ENCODE peak calls at places on chromosomes 2 and 18, in seven cellular contexts. W, Q, R, L, E, H and D are unnamed samples. For H3K9me3, the result is how much of the 10 kb centered on the place peaks cover.

GRCh38 chr2:11490194-11490593 is 24.2 kb upstream of the E2F6 start:
- DNase-seq in W (no peak), L (no peak), E (no peak), Q (no peak), H (no peak), R (no peak), D (no peak)

GRCh38 chr2:179273461-179273962 is 8.9 kb upstream of the SESTD1 start:
- DNase-seq in W (no peak), E (no peak), Q (no peak), L (no peak), R (no peak), H (no peak), D (no peak)

GRCh38 chr18:7812431-7813063 is 245.4 kb downstream of the PTPRM start:
- DNase-seq in W (no peak), Q (no peak), H (no peak), L (no peak), E (no peak), R (no peak), D (no peak)

GRCh38 chr2:60553496-60553991 is at the start of gene BCL11A:
- DNase-seq in W (peak), L (no peak), E (peak), H (peak), R (peak), Q (peak), D (no peak)

GRCh38 chr2:144583741-144584453 is 64.0 kb upstream of the ZEB2 start:
- DNase-seq in W (no peak), E (no peak), H (no peak), Q (no peak), R (no peak), L (no peak), D (no peak)

GRCh38 chr2:157174321-157174720 is 83.2 kb upstream of the GALNT5 start:
- DNase-seq in H (no peak), R (no peak), L (no peak), W (no peak), E (no peak), Q (no peak), D (no peak)

GRCh38 chr2:231861538-231861937 is 64.7 kb downstream of the NPPC start:
- DNase-seq in Q (no peak), W (no peak), E (no peak), L (no peak), R (no peak), H (no peak), D (no peak)

GRCh38 chr2:70536517-70537060 is 17.0 kb downstream of the TGFA start:
- DNase-seq in W (no peak), H (no peak), R (no peak), E (no peak), L (no peak), Q (no peak), D (no peak)

GRCh38 chr18:37299471-37300304 is 265.9 kb downstream of the CELF4 start:
- DNase-seq in H (no peak), R (peak), Q (peak), W (peak), E (no peak), L (peak), D (no peak)

GRCh38 chr2:235852528-235852920 is 315.7 kb downstream of the GBX2 start:
- DNase-seq in H (peak), Q (no peak), L (no peak), E (no peak), R (no peak), W (no peak), D (no peak)

DNA sequence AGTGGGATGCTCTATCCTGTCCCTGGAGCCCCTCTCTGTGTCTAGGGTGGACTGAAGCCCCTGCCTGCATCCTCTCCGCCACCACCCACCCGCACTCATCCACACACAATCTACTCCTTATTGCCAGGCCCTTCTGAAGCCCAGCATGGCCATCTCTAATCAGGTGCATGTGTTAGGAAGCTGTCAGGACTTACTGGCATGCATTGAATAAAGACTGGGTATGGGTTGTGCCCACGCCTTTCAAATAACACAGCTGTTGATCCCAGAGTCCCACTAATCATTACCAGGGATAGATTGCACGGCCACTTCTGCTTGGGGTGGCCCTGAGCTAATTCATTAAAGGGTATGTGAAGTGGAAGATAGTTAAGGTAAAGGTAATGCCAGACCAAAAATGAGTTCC is 88.4 kb downstream of the CABLES1 start:
- DNase-seq in W (no peak), L (no peak), Q (no peak), E (no peak), H (no peak), R (no peak), D (no peak)
- H3K9me3 ChIP-seq in W (under half), L (under half), Q (under half), E (under half), H (under half), R (under half), D (under half)

GRCh38 chr2:216081487-216082387 is at the start of the genes PECR and TMEM169:
- DNase-seq in R (peak), W (peak), Q (peak), L (peak), E (no peak), H (peak), D (no peak)
- TF ChIP-seq POLR2A in R (peak), W (peak), Q (peak), L (no peak), E (peak), H (no peak), D (no peak)

GRCh38 chr2:206378835-206379234 is 64.5 kb upstream of the ADAM23 start:
- DNase-seq in E (no peak), Q (no peak), L (no peak), R (no peak), W (no peak), H (no peak), D (no peak)
- H3K9me3 ChIP-seq in E (under half), Q (under half), L (under half), R (under half), W (under half), H (under half), D (under half)

GRCh38 chr2:218383892-218384519 is 1.9 kb downstream of the SLC11A1 start:
- DNase-seq in E (no peak), L (no peak), H (peak), W (no peak), Q (peak), R (no peak), D (no peak)

GRCh38 chr2:218382785-218383184 is 712 bp downstream of the SLC11A1 start:
- DNase-seq in E (no peak), H (no peak), Q (no peak), W (no peak), R (no peak), L (no peak), D (no peak)

GRCh38 chr2:218378053-218378452 is 4.0 kb upstream of the SLC11A1 start:
- DNase-seq in E (no peak), L (no peak), R (no peak), H (no peak), Q (no peak), W (no peak), D (no peak)

GRCh38 chr2:218384975-218385374 is 2.9 kb downstream of the SLC11A1 start:
- DNase-seq in Q (no peak), E (no peak), L (no peak), W (no peak), H (no peak), R (no peak), D (no peak)

DNA sequence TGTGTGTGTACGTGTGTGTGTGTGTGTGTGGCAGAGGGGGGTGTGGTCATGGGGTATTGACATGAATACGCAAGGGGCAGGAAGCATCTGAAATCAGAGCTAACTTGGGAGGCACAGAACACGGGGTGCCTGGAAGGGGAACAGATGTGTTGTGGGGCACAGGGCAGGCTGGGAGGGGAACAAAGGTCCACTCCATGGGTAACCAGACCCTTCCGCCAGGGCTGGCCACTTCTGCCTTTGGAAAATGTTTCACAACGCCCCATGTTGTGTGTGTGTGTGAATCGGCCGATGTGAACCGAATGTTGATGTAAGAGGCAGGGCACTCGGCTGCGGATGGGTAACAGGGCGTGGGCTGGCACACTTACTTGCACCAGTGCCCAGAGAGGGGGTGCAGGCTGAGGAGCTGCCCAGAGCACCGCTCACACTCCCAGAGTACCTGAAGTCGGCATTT is at the start of gene SLC11A1:
- DNase-seq in E (no peak), W (peak), R (no peak), Q (peak), H (peak), L (no peak), D (no peak)
- TF ChIP-seq POLR2A in E (no peak), W (peak), R (no peak), Q (no peak), H (no peak), L (no peak), D (no peak)

DNA sequence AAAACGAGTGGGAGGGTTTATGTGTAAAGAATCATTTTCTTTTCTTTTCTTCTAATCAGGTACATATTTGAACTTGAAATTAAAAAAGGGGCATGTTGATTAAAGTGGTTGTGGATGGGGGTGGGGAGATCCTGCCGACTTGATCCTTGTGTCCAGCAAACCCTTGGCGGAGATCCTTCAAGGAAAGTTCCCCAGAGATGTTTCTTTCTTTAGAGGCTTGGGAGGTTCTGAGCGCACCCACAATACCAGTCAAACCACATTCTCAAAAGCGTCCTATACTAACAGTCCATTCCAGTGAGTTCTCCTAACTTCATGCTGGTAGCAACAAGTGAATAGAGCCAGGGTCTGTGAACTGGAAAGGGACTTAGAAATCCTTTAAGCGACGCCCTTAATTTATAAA is 49.2 kb downstream of the MYCN start:
- DNase-seq in W (no peak), E (no peak), H (no peak), Q (no peak), R (no peak), L (no peak), D (no peak)
- H3K9me3 ChIP-seq in W (under half), E (under half), H (under half), Q (under half), R (under half), L (under half), D (under half)

GRCh38 chr2:171432969-171433762 is 624 bp downstream of the METTL8 start:
- DNase-seq in L (no peak), Q (peak), W (peak), R (peak), H (peak), E (no peak), D (no peak)
- TF ChIP-seq POLR2A in L (no peak), Q (no peak), W (no peak), R (no peak), H (no peak), E (no peak), D (no peak)